ENCODE peak calls at places on chromosomes 2 and 18, in nine cellular contexts. X is PC-3; U is EL; P is hypothalamus; S is activated T-cell treated with anti-CD3 and anti-CD28 coated beads, Interleukin-2, amount 50 U/mL, for 72 hours; C is T-cell; Y is NCI-H526 treated with DMSO at 0.1 percent for 48 hours; D is BJ; A is hepatic stellate cell. F is an unnamed sample.

GRCh38 chr18:45277870-45278269 is 337.4 kb upstream of the SLC14A2 start:
- DNase-seq in C (no peak), X (peak), S (no peak), Y (no peak), U (no peak), A (no peak), D (no peak), P (no peak), F (no peak)

GRCh38 chr2:5472673-5473072 is 219.5 kb upstream of the SOX11 start:
- DNase-seq in U (no peak), P (no peak), D (no peak), A (no peak), Y (no peak), C (no peak), X (no peak), S (no peak), F (no peak)

GRCh38 chr2:129775941-129776653 is 203.4 kb upstream of the RAB6C start:
- DNase-seq in D (no peak), A (no peak), C (no peak), Y (no peak), P (no peak), U (no peak), S (no peak), X (no peak), F (no peak)

GRCh38 chr2:37721219-37721600 is 49.8 kb upstream of the CDC42EP3 start:
- DNase-seq in D (no peak), Y (peak), A (no peak), X (no peak), C (no peak), U (peak), S (no peak), P (no peak), F (peak)

GRCh38 chr2:196639180-196640030 is at the start of gene CCDC150:
- DNase-seq in S (peak), C (peak), P (peak), X (peak), A (peak), D (peak), Y (peak), U (peak), F (peak)

GRCh38 chr2:143390185-143390584 is 261.0 kb downstream of the ARHGAP15 start:
- DNase-seq in Y (no peak), X (no peak), A (no peak), S (no peak), P (no peak), C (no peak), D (no peak), U (no peak), F (no peak)

GRCh38 chr2:210681481-210681880 is 125.1 kb downstream of the CPS1 start:
- DNase-seq in X (no peak), U (no peak), D (no peak), C (no peak), S (no peak), Y (no peak), P (no peak), A (no peak), F (no peak)

GRCh38 chr2:235240574-235240973 is 253.3 kb upstream of the AGAP1 start:
- DNase-seq in U (no peak), S (no peak), A (no peak), D (no peak), P (no peak), Y (no peak), C (no peak), X (no peak), F (no peak)

GRCh38 chr2:54572262-54572635 is 116.1 kb downstream of the SPTBN1 start:
- DNase-seq in U (peak), S (no peak), X (peak), C (no peak), P (no peak), A (peak), Y (peak), D (peak), F (peak)

GRCh38 chr2:114281188-114281587 is 161.3 kb upstream of the DPP10 start:
- DNase-seq in X (no peak), C (no peak), Y (no peak), A (no peak), U (no peak), D (no peak), S (no peak), P (no peak), F (no peak)

GRCh38 chr2:47070920-47071824 is 83.9 kb downstream of the STPG4 start:
- DNase-seq in S (peak), X (peak), A (peak), C (peak), D (no peak), P (no peak), Y (no peak), U (peak), F (peak)

GRCh38 chr2:218010116-218010837 is 7.5 kb upstream of the TNS1 start:
- DNase-seq in S (peak), P (no peak), C (peak), D (no peak), U (peak), A (peak), Y (peak), X (no peak), F (peak)

GRCh38 chr2:159984034-159984433 is 78.4 kb downstream of the PLA2R1 start:
- DNase-seq in A (no peak), S (no peak), U (no peak), Y (no peak), D (no peak), P (no peak), C (no peak), X (no peak), F (no peak)

GRCh38 chr2:16737812-16738211 is 72.2 kb upstream of the CYRIA start:
- DNase-seq in U (no peak), A (no peak), X (no peak), C (no peak), D (no peak), P (no peak), S (no peak), Y (no peak), F (no peak)

GRCh38 chr2:150133623-150134022 is 353.8 kb downstream of the RND3 start:
- DNase-seq in U (peak), A (no peak), S (no peak), D (peak), P (no peak), C (no peak), Y (no peak), X (peak), F (peak)

GRCh38 chr2:133755515-133756311 is 187.4 kb upstream of the NCKAP5 start:
- DNase-seq in X (no peak), P (no peak), Y (no peak), S (no peak), A (peak), U (peak), D (peak), C (no peak), F (peak)

GRCh38 chr2:61530365-61531148 is 7.6 kb downstream of the XPO1 start:
- DNase-seq in Y (no peak), X (no peak), C (no peak), P (no peak), D (no peak), A (no peak), S (no peak), U (no peak), F (no peak)

GRCh38 chr2:41955641-41956040 is 92.2 kb upstream of the PKDCC start:
- DNase-seq in X (no peak), U (no peak), A (no peak), C (no peak), D (no peak), P (no peak), Y (no peak), S (no peak), F (no peak)

GRCh38 chr2:121075006-121075545 is 209.9 kb downstream of the TFCP2L1 start:
- DNase-seq in C (no peak), D (peak), U (peak), X (peak), Y (peak), S (peak), P (no peak), A (peak), F (peak)

GRCh38 chr2:39281391-39281790 is 37.6 kb upstream of the CDKL4 start:
- DNase-seq in U (no peak), P (no peak), C (no peak), A (no peak), Y (no peak), S (no peak), D (no peak), X (no peak), F (no peak)

GRCh38 chr2:105760191-105760590 is 15.5 kb downstream of the NCK2 start:
- DNase-seq in D (no peak), X (no peak), Y (no peak), U (no peak), A (no peak), C (no peak), P (no peak), S (no peak), F (no peak)

GRCh38 chr2:33412920-33413319 is 63.5 kb upstream of the RASGRP3 start:
- DNase-seq in S (no peak), U (peak), C (no peak), X (peak), A (peak), D (no peak), P (no peak), Y (peak), F (peak)

GRCh38 chr18:56085561-56085960 is 497.6 kb upstream of the TCF4 start:
- DNase-seq in U (peak), D (no peak), C (no peak), Y (no peak), S (no peak), P (no peak), A (no peak), X (no peak), F (peak)

GRCh38 chr18:80194874-80195570 is 52.3 kb downstream of the PARD6G start:
- DNase-seq in A (no peak), C (no peak), U (no peak), S (no peak), Y (no peak), X (no peak), P (no peak), D (no peak), F (no peak)

GRCh38 chr2:160837416-160837815 is 322.8 kb upstream of the TANK start:
- DNase-seq in A (no peak), C (no peak), Y (no peak), X (no peak), D (no peak), P (no peak), S (no peak), U (peak), F (no peak)

GRCh38 chr18:64659186-64659585 is 510.3 kb upstream of the LINC00305 start:
- DNase-seq in C (no peak), S (no peak), U (no peak), A (no peak), D (no peak), X (no peak), P (no peak), Y (no peak), F (no peak)

GRCh38 chr2:108492364-108492763 is 41.9 kb upstream of the LIMS1 start:
- DNase-seq in X (peak), U (peak), Y (no peak), D (peak), C (no peak), A (peak), S (no peak), P (no peak), F (peak)

GRCh38 chr2:73998451-73998850 is 13.7 kb downstream of the TET3 start:
- DNase-seq in S (no peak), P (no peak), Y (no peak), C (peak), D (no peak), A (no peak), U (no peak), X (no peak), F (no peak)

GRCh38 chr2:177460973-177461585 is 68.5 kb downstream of the AGPS start:
- DNase-seq in Y (no peak), U (no peak), A (no peak), P (no peak), D (no peak), S (no peak), C (no peak), X (no peak), F (no peak)

GRCh38 chr2:11405599-11406491 is 60.1 kb downstream of the E2F6 start:
- DNase-seq in Y (no peak), D (no peak), C (no peak), U (no peak), P (no peak), A (no peak), X (no peak), S (no peak), F (no peak)

GRCh38 chr2:62654423-62654791 is 51.1 kb upstream of the EHBP1 start:
- DNase-seq in Y (no peak), S (no peak), U (peak), A (no peak), P (no peak), X (peak), C (no peak), D (no peak), F (peak)

GRCh38 chr2:28233070-28233718 is 159.5 kb upstream of the FOSL2 start:
- DNase-seq in C (no peak), U (peak), Y (no peak), D (no peak), A (no peak), X (peak), P (no peak), S (no peak), F (no peak)

GRCh38 chr2:3626118-3626816 is 31.4 kb downstream of the COLEC11 start:
- DNase-seq in Y (no peak), D (no peak), A (peak), P (no peak), X (no peak), S (no peak), U (no peak), C (no peak), F (no peak)

GRCh38 chr2:68319397-68320117 is at the start of gene CNRIP1:
- DNase-seq in X (peak), D (peak), C (no peak), P (peak), S (peak), U (peak), Y (no peak), A (peak), F (peak)